ENCODE peak calls at places on chromosomes 2 and 18, in ten cellular contexts. J is AG04450; Q is kidney glomerular epithelial cell; F is activated CD4-positive, alpha-beta T cell treated with anti-CD3 and anti-CD28 coated beads, Interleukin-2, amount 50 U/mL, for 24 hours; S is NCI-H2081; O is naive B cell; B is left ventricle myocardium inferior; N is SK-N-SH; W is activated T-helper 1 cell treated with Interleukin-2 at 50 U/mL for 16 hours; D is T-helper 2 cell. A is an unnamed sample.

GRCh38 chr18:79405019-79405780 is 9.5 kb downstream of the NFATC1 start:
- DNase-seq in F (peak; percentile 64), D (peak; percentile 58), O (no peak), Q (no peak), S (no peak), N (no peak), J (no peak), B (peak; percentile 7), W (no peak), A (no peak)

GRCh38 chr2:226426292-226426736 is 373.3 kb downstream of the IRS1 start:
- DNase-seq in B (no peak), J (peak; percentile 93), Q (no peak), F (no peak), S (no peak), W (no peak), D (no peak), O (no peak), N (no peak), A (no peak)

GRCh38 chr2:121442889-121443288 is 87.8 kb upstream of the RNU4ATAC start:
- DNase-seq in O (no peak), N (no peak), W (no peak), J (no peak), B (no peak), D (no peak), S (no peak), F (no peak), Q (no peak), A (no peak)

GRCh38 chr18:47263197-47263827 is 11.9 kb upstream of the SKOR2 start:
- DNase-seq in O (no peak), D (no peak), B (no peak), W (no peak), S (no peak), F (no peak), N (peak; percentile 77), J (no peak), Q (no peak), A (no peak)

GRCh38 chr2:189091253-189091652 is 88.3 kb downstream of the COL5A2 start:
- DNase-seq in D (no peak), O (no peak), W (no peak), Q (no peak), S (no peak), F (no peak), J (no peak), N (no peak), B (no peak), A (no peak)

GRCh38 chr2:228507870-228508269 is 326.4 kb upstream of the SPHKAP start:
- DNase-seq in N (no peak), B (no peak), O (no peak), Q (no peak), J (no peak), W (no peak), F (no peak), D (no peak), S (no peak), A (no peak)

GRCh38 chr2:239424337-239425045 is 23.7 kb upstream of the HDAC4 start:
- DNase-seq in Q (no peak), S (no peak), J (no peak), F (no peak), O (no peak), D (no peak), N (no peak), B (no peak), W (no peak), A (no peak)

GRCh38 chr2:70645733-70646420 is 92.3 kb upstream of the TGFA start:
- DNase-seq in F (no peak), B (no peak), J (no peak), O (no peak), W (no peak), N (peak; percentile 34), Q (no peak), D (no peak), S (no peak), A (peak; percentile 9)

GRCh38 chr2:3662239-3662638 is 4.2 kb downstream of the ALLC start:
- DNase-seq in S (peak; percentile 57), D (peak; percentile 40), N (no peak), B (no peak), F (no peak), J (no peak), O (no peak), Q (no peak), W (no peak), A (no peak)

GRCh38 chr2:3485166-3485565 is 34.2 kb downstream of the ADI1 start:
- DNase-seq in D (no peak), W (no peak), B (no peak), O (no peak), N (peak; percentile 33), J (no peak), S (no peak), Q (no peak), F (no peak), A (no peak)